ENCODE peak calls at places on chromosomes 1 and 21, in four cellular contexts. One of them, this sample, is unnamed.

GRCh38 chr21:46429754-46430681 is 28.7 kb upstream of the DIP2A start:
- DNase-seq in mesendoderm: no peak
- DNase-seq in GM23248: no peak
- DNase-seq in skeletal muscle cell: no peak
- DNase-seq in this sample: no peak

GRCh38 chr1:229529639-229530038 is 21.5 kb upstream of the NUP133 start:
- DNase-seq in mesendoderm: no peak
- DNase-seq in GM23248: no peak
- DNase-seq in skeletal muscle cell: no peak
- DNase-seq in this sample: no peak

GRCh38 chr21:17758703-17759102 is 60.5 kb downstream of the C21orf91 start:
- DNase-seq in mesendoderm: no peak
- DNase-seq in GM23248: no peak
- DNase-seq in skeletal muscle cell: no peak
- DNase-seq in this sample: no peak

GRCh38 chr1:54980528-54981241 is at the start of gene TMEM61:
- DNase-seq in mesendoderm: no peak
- DNase-seq in GM23248: peak
- DNase-seq in skeletal muscle cell: no peak
- DNase-seq in this sample: no peak

GRCh38 chr1:110237406-110238152 is 27.5 kb downstream of the KCNC4 start:
- DNase-seq in mesendoderm: no peak
- DNase-seq in GM23248: peak
- DNase-seq in skeletal muscle cell: no peak
- DNase-seq in this sample: peak

GRCh38 chr1:23745515-23745914 is 2.2 kb downstream of the ELOA start:
- DNase-seq in mesendoderm: peak
- DNase-seq in GM23248: peak
- DNase-seq in skeletal muscle cell: no peak
- DNase-seq in this sample: no peak

GRCh38 chr1:46747683-46748288 is 28.9 kb upstream of the EFCAB14 start:
- DNase-seq in mesendoderm: peak
- DNase-seq in GM23248: peak
- DNase-seq in skeletal muscle cell: no peak
- DNase-seq in this sample: peak

GRCh38 chr1:107474877-107475612 is 334.2 kb downstream of the NTNG1 start:
- DNase-seq in mesendoderm: no peak
- DNase-seq in GM23248: peak
- DNase-seq in skeletal muscle cell: peak
- DNase-seq in this sample: peak

GRCh38 chr1:38082678-38083317 is 36.2 kb upstream of the POU3F1 start:
- DNase-seq in mesendoderm: peak
- DNase-seq in GM23248: no peak
- DNase-seq in skeletal muscle cell: no peak
- DNase-seq in this sample: no peak

GRCh38 chr1:58515794-58516401 is 30.6 kb downstream of the OMA1 start:
- DNase-seq in mesendoderm: peak
- DNase-seq in GM23248: peak
- DNase-seq in skeletal muscle cell: peak
- DNase-seq in this sample: peak

GRCh38 chr1:213286235-213286634 is 235.2 kb downstream of the RPS6KC1 start:
- DNase-seq in mesendoderm: no peak
- DNase-seq in GM23248: no peak
- DNase-seq in skeletal muscle cell: no peak
- DNase-seq in this sample: no peak

GRCh38 chr1:110192541-110192940 is 17.6 kb upstream of the KCNC4 start:
- DNase-seq in mesendoderm: no peak
- DNase-seq in GM23248: no peak
- DNase-seq in skeletal muscle cell: no peak
- DNase-seq in this sample: no peak

GRCh38 chr1:113652773-113653172 is 106.5 kb downstream of the PHTF1 start:
- DNase-seq in mesendoderm: no peak
- DNase-seq in GM23248: peak
- DNase-seq in skeletal muscle cell: no peak
- DNase-seq in this sample: no peak

GRCh38 chr1:32861904-32862698 is 8.6 kb downstream of the FNDC5 start:
- DNase-seq in mesendoderm: no peak
- DNase-seq in GM23248: peak
- DNase-seq in skeletal muscle cell: no peak
- DNase-seq in this sample: no peak

GRCh38 chr1:29500041-29500440 is 263.7 kb downstream of the PTPRU start:
- DNase-seq in mesendoderm: no peak
- DNase-seq in GM23248: no peak
- DNase-seq in skeletal muscle cell: no peak
- DNase-seq in this sample: no peak

GRCh38 chr1:83978056-83978455 is 20.9 kb downstream of the TTLL7 start:
- DNase-seq in mesendoderm: no peak
- DNase-seq in GM23248: no peak
- DNase-seq in skeletal muscle cell: no peak
- DNase-seq in this sample: no peak

GRCh38 chr1:110673197-110673701 is 1.5 kb downstream of the KCNA3 start:
- DNase-seq in mesendoderm: no peak
- DNase-seq in GM23248: no peak
- DNase-seq in skeletal muscle cell: no peak
- DNase-seq in this sample: no peak

GRCh38 chr1:80656011-80656627 is 1144.6 kb upstream of the ADGRL2 start:
- DNase-seq in mesendoderm: peak
- DNase-seq in GM23248: no peak
- DNase-seq in skeletal muscle cell: peak
- DNase-seq in this sample: no peak

GRCh38 chr1:155801149-155801548 is 55.9 kb downstream of the GON4L start:
- DNase-seq in mesendoderm: no peak
- DNase-seq in GM23248: peak
- DNase-seq in skeletal muscle cell: no peak
- DNase-seq in this sample: peak

GRCh38 chr1:27525296-27526271 is 35.6 kb upstream of the WASF2 start:
- DNase-seq in mesendoderm: peak
- DNase-seq in GM23248: peak
- DNase-seq in skeletal muscle cell: no peak
- DNase-seq in this sample: no peak

GRCh38 chr21:33708874-33709273 is 66.6 kb downstream of the ITSN1 start:
- DNase-seq in mesendoderm: no peak
- DNase-seq in GM23248: no peak
- DNase-seq in skeletal muscle cell: no peak
- DNase-seq in this sample: no peak

GRCh38 chr1:51819810-51820209 is 58.7 kb downstream of the NRDC start:
- DNase-seq in mesendoderm: no peak
- DNase-seq in GM23248: peak
- DNase-seq in skeletal muscle cell: no peak
- DNase-seq in this sample: no peak

GRCh38 chr1:203681739-203682138 is 55.1 kb downstream of the ATP2B4 start:
- DNase-seq in mesendoderm: no peak
- DNase-seq in GM23248: no peak
- DNase-seq in skeletal muscle cell: no peak
- DNase-seq in this sample: no peak

GRCh38 chr1:65832296-65832695 is 39.6 kb downstream of the PDE4B start:
- DNase-seq in mesendoderm: no peak
- DNase-seq in GM23248: peak
- DNase-seq in skeletal muscle cell: no peak
- DNase-seq in this sample: peak

GRCh38 chr1:10494754-10495474 is 20.2 kb downstream of the PEX14 start:
- DNase-seq in mesendoderm: peak
- DNase-seq in GM23248: peak
- DNase-seq in skeletal muscle cell: no peak
- DNase-seq in this sample: no peak

GRCh38 chr1:3501856-3502665 is 47.6 kb downstream of the ARHGEF16 start:
- DNase-seq in mesendoderm: peak
- DNase-seq in GM23248: peak
- DNase-seq in skeletal muscle cell: no peak
- DNase-seq in this sample: peak

GRCh38 chr1:30382496-30382895 is 340.9 kb downstream of the MATN1 start:
- DNase-seq in mesendoderm: no peak
- DNase-seq in GM23248: no peak
- DNase-seq in skeletal muscle cell: no peak
- DNase-seq in this sample: no peak

GRCh38 chr21:22063140-22063539 is 1064.9 kb downstream of the NCAM2 start:
- DNase-seq in mesendoderm: no peak
- DNase-seq in GM23248: no peak
- DNase-seq in skeletal muscle cell: no peak
- DNase-seq in this sample: no peak

GRCh38 chr1:109531826-109532364 is 7.8 kb upstream of the GPR61 start:
- DNase-seq in mesendoderm: no peak
- DNase-seq in GM23248: no peak
- DNase-seq in skeletal muscle cell: no peak
- DNase-seq in this sample: no peak

GRCh38 chr1:228097333-228098081 is 5.6 kb downstream of the C1orf35 start:
- DNase-seq in mesendoderm: no peak
- DNase-seq in GM23248: no peak
- DNase-seq in skeletal muscle cell: no peak
- DNase-seq in this sample: no peak

GRCh38 chr21:33855190-33855589 is 60.4 kb downstream of the ATP5PO start:
- DNase-seq in mesendoderm: peak
- DNase-seq in GM23248: no peak
- DNase-seq in skeletal muscle cell: no peak
- DNase-seq in this sample: no peak

GRCh38 chr1:37797750-37798345 is 4.2 kb downstream of the MANEAL start:
- DNase-seq in mesendoderm: no peak
- DNase-seq in GM23248: peak
- DNase-seq in skeletal muscle cell: no peak
- DNase-seq in this sample: peak

GRCh38 chr1:214022810-214023425 is 35.1 kb downstream of the PROX1 start:
- DNase-seq in mesendoderm: no peak
- DNase-seq in GM23248: no peak
- DNase-seq in skeletal muscle cell: no peak
- DNase-seq in this sample: no peak

GRCh38 chr1:6580119-6580587 is 359 bp downstream of the ZBTB48 start:
- DNase-seq in mesendoderm: no peak
- DNase-seq in GM23248: no peak
- DNase-seq in skeletal muscle cell: no peak
- DNase-seq in this sample: no peak

GRCh38 chr1:230326971-230327891 is 98.9 kb downstream of the PGBD5 start:
- DNase-seq in mesendoderm: no peak
- DNase-seq in GM23248: peak
- DNase-seq in skeletal muscle cell: no peak
- DNase-seq in this sample: no peak

GRCh38 chr1:53155534-53155933 is 13.1 kb upstream of the SLC1A7 start:
- DNase-seq in mesendoderm: no peak
- DNase-seq in GM23248: no peak
- DNase-seq in skeletal muscle cell: no peak
- DNase-seq in this sample: no peak

GRCh38 chr1:238023137-238023536 is 132.4 kb upstream of the ZP4 start:
- DNase-seq in mesendoderm: no peak
- DNase-seq in GM23248: no peak
- DNase-seq in skeletal muscle cell: no peak
- DNase-seq in this sample: no peak
- H3K4me3 ChIP-seq in mesendoderm: no peak
- H3K4me3 ChIP-seq in GM23248: no peak
- H3K4me3 ChIP-seq in skeletal muscle cell: no peak
- H3K4me3 ChIP-seq in this sample: no peak

GRCh38 chr1:67189953-67190352 is 23.7 kb downstream of the IL23R start:
- DNase-seq in mesendoderm: no peak
- DNase-seq in GM23248: no peak
- DNase-seq in skeletal muscle cell: no peak
- DNase-seq in this sample: no peak

GRCh38 chr1:67188137-67188536 is 21.9 kb downstream of the IL23R start:
- DNase-seq in mesendoderm: no peak
- DNase-seq in GM23248: no peak
- DNase-seq in skeletal muscle cell: no peak
- DNase-seq in this sample: no peak

GRCh38 chr1:67191668-67192520 is 25.6 kb downstream of the IL23R start:
- DNase-seq in mesendoderm: no peak
- DNase-seq in GM23248: no peak
- DNase-seq in skeletal muscle cell: no peak
- DNase-seq in this sample: no peak

GRCh38 chr1:67190942-67191341 is 24.7 kb downstream of the IL23R start:
- DNase-seq in mesendoderm: no peak
- DNase-seq in GM23248: no peak
- DNase-seq in skeletal muscle cell: no peak
- DNase-seq in this sample: no peak

GRCh38 chr1:67190410-67190809 is 24.2 kb downstream of the IL23R start:
- DNase-seq in mesendoderm: no peak
- DNase-seq in GM23248: no peak
- DNase-seq in skeletal muscle cell: no peak
- DNase-seq in this sample: no peak
- H3K4me3 ChIP-seq in mesendoderm: no peak
- H3K4me3 ChIP-seq in GM23248: no peak
- H3K4me3 ChIP-seq in skeletal muscle cell: no peak
- H3K4me3 ChIP-seq in this sample: no peak

GRCh38 chr1:245614986-245615385 is 460.2 kb downstream of the KIF26B start:
- DNase-seq in mesendoderm: no peak
- DNase-seq in GM23248: peak
- DNase-seq in skeletal muscle cell: no peak
- DNase-seq in this sample: no peak
- H3K4me3 ChIP-seq in mesendoderm: no peak
- H3K4me3 ChIP-seq in GM23248: peak
- H3K4me3 ChIP-seq in skeletal muscle cell: no peak
- H3K4me3 ChIP-seq in this sample: no peak

DNA sequence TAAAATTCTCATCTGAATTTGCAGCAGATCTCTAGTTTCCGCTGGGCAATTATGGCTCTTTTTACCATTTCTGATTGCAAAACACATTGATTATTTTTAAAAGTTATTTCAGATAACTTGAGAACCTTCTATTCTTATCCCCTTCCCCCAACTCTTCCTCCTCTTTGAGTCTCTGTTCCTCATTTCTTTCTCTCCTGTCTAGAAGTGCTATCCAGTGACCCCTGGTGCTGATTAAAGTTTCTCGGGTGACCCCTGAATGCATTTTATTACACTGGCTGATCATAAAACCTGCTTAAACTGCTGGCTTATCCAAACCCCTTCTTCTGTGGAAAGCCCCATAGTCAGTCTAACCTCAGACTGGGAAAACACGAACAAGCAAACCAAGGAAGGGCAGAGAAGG is 61.2 kb downstream of the GORAB start:
- DNase-seq in mesendoderm: no peak
- DNase-seq in GM23248: peak
- DNase-seq in skeletal muscle cell: no peak
- DNase-seq in this sample: no peak
- H3K4me3 ChIP-seq in mesendoderm: no peak
- H3K4me3 ChIP-seq in GM23248: peak
- H3K4me3 ChIP-seq in skeletal muscle cell: no peak
- H3K4me3 ChIP-seq in this sample: no peak

GRCh38 chr1:7827134-7827955 is 25.5 kb downstream of the UTS2 start:
- DNase-seq in mesendoderm: no peak
- DNase-seq in GM23248: no peak
- DNase-seq in skeletal muscle cell: no peak
- DNase-seq in this sample: no peak
- H3K4me3 ChIP-seq in mesendoderm: no peak
- H3K4me3 ChIP-seq in GM23248: no peak
- H3K4me3 ChIP-seq in skeletal muscle cell: peak
- H3K4me3 ChIP-seq in this sample: no peak

GRCh38 chr1:11862890-11863289 is 4.1 kb upstream of the NPPB start:
- DNase-seq in mesendoderm: no peak
- DNase-seq in GM23248: peak
- DNase-seq in skeletal muscle cell: no peak
- DNase-seq in this sample: no peak
- H3K4me3 ChIP-seq in mesendoderm: no peak
- H3K4me3 ChIP-seq in GM23248: no peak
- H3K4me3 ChIP-seq in skeletal muscle cell: no peak
- H3K4me3 ChIP-seq in this sample: no peak

GRCh38 chr1:16218014-16218673 is 5.7 kb upstream of the ARHGEF19 start:
- DNase-seq in mesendoderm: no peak
- DNase-seq in GM23248: no peak
- DNase-seq in skeletal muscle cell: no peak
- DNase-seq in this sample: no peak
- H3K4me3 ChIP-seq in mesendoderm: no peak
- H3K4me3 ChIP-seq in GM23248: peak
- H3K4me3 ChIP-seq in skeletal muscle cell: no peak
- H3K4me3 ChIP-seq in this sample: no peak